ENCODE peak calls at places on chromosomes 3 and 15, in five cellular contexts. A is occipital lobe; K is NCI-H2081; D is astrocyte of the spinal cord; T is CD4-positive, alpha-beta T cell. B is an unnamed sample.

GRCh38 chr15:48929611-48930170 is 34.0 kb downstream of the SHC4 start:
- DNase-seq in T (no peak), A (no peak), K (peak; percentile 77), D (no peak), B (no peak)

GRCh38 chr15:58957101-58957973 is 23.9 kb upstream of the SLTM start:
- DNase-seq in T (peak; percentile 29), D (peak; percentile 52), K (peak; percentile 76), A (no peak), B (peak; percentile 3)

GRCh38 chr3:15797600-15798303 is at the start of gene ANKRD28:
- DNase-seq in K (peak; percentile 51), D (peak; percentile 98), A (peak; percentile 20), T (no peak), B (no peak)

GRCh38 chr3:133491481-133492059 is 81.9 kb upstream of the CDV3 start:
- DNase-seq in K (no peak), T (no peak), D (no peak), A (no peak), B (no peak)

GRCh38 chr3:46661776-46662766 is 31.4 kb downstream of the ALS2CL start:
- DNase-seq in D (no peak), K (peak; percentile 7), A (no peak), T (no peak), B (no peak)

GRCh38 chr15:41780266-41780665 is 6.0 kb downstream of the MAPKBP1 start:
- DNase-seq in A (no peak), D (no peak), T (no peak), K (no peak), B (no peak)

GRCh38 chr3:64082411-64082810 is 59.1 kb upstream of the PSMD6 start:
- DNase-seq in A (no peak), T (no peak), K (no peak), D (no peak), B (no peak)

GRCh38 chr3:102471001-102471400 is 36.2 kb downstream of the ZPLD1 start:
- DNase-seq in K (no peak), A (no peak), T (no peak), D (no peak), B (no peak)

GRCh38 chr3:141231923-141232861 is 567 bp downstream of the PXYLP1 start:
- DNase-seq in K (peak; percentile 66), A (no peak), T (no peak), D (no peak), B (no peak)